ENCODE peak calls at places on chromosomes 1 and 21, in ten cellular contexts. E, Y, K, Q, H, A, R, P, L and W are unnamed samples.

GRCh38 chr1:227214170-227214569 is 104.1 kb downstream of the CDC42BPA start:
- DNase-seq in E (no peak), Y (no peak), K (no peak), Q (no peak), H (no peak), A (no peak), R (no peak), P (no peak), L (no peak), W (no peak)

GRCh38 chr1:5752715-5753330 is 239.4 kb downstream of the NPHP4 start:
- DNase-seq in E (peak; percentile 37), Y (no peak), K (no peak), Q (no peak), H (no peak), A (no peak), R (no peak), P (no peak), L (no peak), W (no peak)

GRCh38 chr1:178784131-178784536 is 59.1 kb downstream of the RALGPS2 start:
- DNase-seq in E (no peak), Y (no peak), K (no peak), Q (no peak), H (no peak), A (no peak), R (no peak), P (no peak), L (no peak), W (no peak)

GRCh38 chr21:32806810-32807386 is 35.3 kb upstream of the PAXBP1 start:
- DNase-seq in E (no peak), Y (no peak), K (no peak), Q (no peak), H (no peak), A (peak; percentile 40), R (no peak), P (no peak), L (no peak), W (no peak)

GRCh38 chr1:115491303-115492018 is 150.3 kb upstream of the VANGL1 start:
- DNase-seq in E (no peak), Y (no peak), K (no peak), Q (no peak), H (no peak), A (no peak), R (no peak), P (peak; percentile 62), L (no peak), W (no peak)

GRCh38 chr1:87292684-87293493 is 35.8 kb upstream of the LMO4 start:
- DNase-seq in E (no peak), Y (peak; percentile 61), K (peak; percentile 48), Q (no peak), H (peak; percentile 59), A (peak; percentile 65), R (peak; percentile 42), P (no peak), L (no peak), W (peak; percentile 63)

GRCh38 chr1:36421649-36422048 is 23.9 kb upstream of the LSM10 start:
- DNase-seq in E (no peak), Y (no peak), K (no peak), Q (no peak), H (no peak), A (no peak), R (no peak), P (no peak), L (no peak), W (no peak)

GRCh38 chr1:93338426-93338825 is 7.3 kb upstream of the DR1 start:
- DNase-seq in E (no peak), Y (no peak), K (peak; percentile 68), Q (no peak), H (no peak), A (peak; percentile 95), R (no peak), P (no peak), L (no peak), W (no peak)

GRCh38 chr1:193322218-193322617 is 135.8 kb upstream of the B3GALT2 start:
- DNase-seq in E (no peak), Y (no peak), K (peak; percentile 6), Q (no peak), H (no peak), A (peak; percentile 84), R (no peak), P (no peak), L (no peak), W (no peak)

GRCh38 chr1:94237291-94238226 is at the start of gene ARHGAP29:
- DNase-seq in E (peak; percentile 87), Y (peak; percentile 90), K (peak; percentile 79), Q (peak; percentile 93), H (peak; percentile 83), A (peak; percentile 50), R (peak; percentile 91), P (no peak), L (no peak), W (peak; percentile 88)

GRCh38 chr1:163056832-163057231 is 12.3 kb upstream of the RGS4 start:
- DNase-seq in E (no peak), Y (no peak), K (no peak), Q (no peak), H (no peak), A (peak; percentile 69), R (no peak), P (no peak), L (no peak), W (no peak)

GRCh38 chr21:29656504-29657227 is 283.1 kb downstream of the GRIK1 start:
- DNase-seq in E (no peak), Y (no peak), K (peak; percentile 8), Q (no peak), H (no peak), A (peak; percentile 85), R (no peak), P (no peak), L (no peak), W (no peak)

GRCh38 chr1:156194300-156194652 is 372 bp downstream of the SLC25A44 start:
- DNase-seq in E (no peak), Y (no peak), K (peak; percentile 21), Q (no peak), H (no peak), A (peak; percentile 7), R (no peak), P (no peak), L (no peak), W (no peak)

DNA sequence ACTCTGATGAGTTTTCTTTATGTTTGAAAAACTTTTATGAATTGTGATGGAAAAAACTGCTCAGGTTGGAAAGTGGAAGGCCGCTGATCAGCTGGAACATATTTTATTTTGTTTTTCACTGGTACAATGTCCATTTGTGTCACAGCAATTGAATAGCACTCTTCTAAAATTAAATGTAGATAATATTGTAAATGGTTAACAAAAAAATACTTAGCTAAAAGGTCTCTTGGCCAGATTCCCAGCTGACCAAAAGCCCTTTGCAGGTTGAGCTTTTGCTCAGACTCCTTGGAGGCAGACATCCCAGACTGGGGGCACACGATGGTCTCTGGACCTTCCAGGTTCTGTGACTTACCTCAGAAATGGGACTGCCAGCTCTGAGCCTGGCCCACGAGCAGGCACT is 26.3 kb downstream of the SAMD13 start:
- DNase-seq in E (no peak), Y (peak; percentile 16), K (no peak), Q (no peak), H (no peak), A (no peak), R (no peak), P (no peak), L (no peak), W (no peak)
- H3K27ac ChIP-seq in E (no peak overlapping the region), Y (no peak overlapping the region), K (no peak overlapping the region), Q (no peak overlapping the region), H (no peak overlapping the region), A (no peak overlapping the region), R (no peak overlapping the region), P (no peak overlapping the region), L (no peak overlapping the region), W (no peak overlapping the region)

GRCh38 chr1:84996846-84997666 is at the start of gene MCOLN2:
- DNase-seq in E (no peak), Y (peak; percentile 52), K (peak; percentile 24), Q (peak; percentile 52), H (peak; percentile 45), A (peak; percentile 1), R (peak; percentile 12), P (no peak), L (no peak), W (peak; percentile 34)
- TF ChIP-seq POLR2A in E (no peak), Y (no peak), K (no peak), Q (no peak), H (peak; percentile 25), A (no peak), R (no peak), P (no peak), L (peak; percentile 86), W (no peak)

GRCh38 chr1:244054247-244054923 is 3.3 kb downstream of the ZBTB18 start:
- DNase-seq in E (no peak), Y (no peak), K (no peak), Q (no peak), H (no peak), A (no peak), R (no peak), P (peak; percentile 71), L (no peak), W (no peak)
- H3K27ac ChIP-seq in E (no peak overlapping the region), Y (no peak overlapping the region), K (no peak overlapping the region), Q (no peak overlapping the region), H (no peak overlapping the region), A (no peak overlapping the region), R (no peak overlapping the region), P (no peak overlapping the region), L (no peak overlapping the region), W (no peak overlapping the region)

GRCh38 chr1:198270421-198270820 is 113.6 kb downstream of the NEK7 start:
- DNase-seq in E (no peak), Y (no peak), K (no peak), Q (no peak), H (no peak), A (no peak), R (no peak), P (no peak), L (no peak), W (no peak)

GRCh38 chr1:198271467-198271866 is 114.7 kb downstream of the NEK7 start:
- DNase-seq in E (no peak), Y (no peak), K (no peak), Q (no peak), H (no peak), A (no peak), R (no peak), P (no peak), L (no peak), W (no peak)

GRCh38 chr1:198269352-198269940 is 112.6 kb downstream of the NEK7 start:
- DNase-seq in E (no peak), Y (no peak), K (no peak), Q (no peak), H (no peak), A (no peak), R (no peak), P (no peak), L (no peak), W (no peak)

GRCh38 chr1:198273901-198274300 is 117.1 kb downstream of the NEK7 start:
- DNase-seq in E (no peak), Y (no peak), K (no peak), Q (no peak), H (no peak), A (no peak), R (no peak), P (no peak), L (no peak), W (no peak)

GRCh38 chr1:198272492-198272891 is 115.7 kb downstream of the NEK7 start:
- DNase-seq in E (no peak), Y (no peak), K (no peak), Q (no peak), H (no peak), A (peak; percentile 62), R (no peak), P (no peak), L (no peak), W (no peak)
- TF ChIP-seq POLR2A in E (no peak), Y (no peak), K (no peak), Q (no peak), H (no peak), A (no peak), R (no peak), P (no peak), L (no peak), W (no peak)